ENCODE peak calls at places on chromosomes 3 and 15, in four cellular contexts. H, J, V and Z are unnamed samples.

GRCh38 chr3:184659797-184660301 is 52.0 kb downstream of the MAGEF1 start:
- DNase-seq in H (peak; percentile 54), J (no peak), V (no peak), Z (no peak)

GRCh38 chr15:61819386-61819785 is 240.9 kb downstream of the VPS13C start:
- DNase-seq in H (no peak), J (no peak), V (no peak), Z (no peak)

GRCh38 chr3:128549283-128550112 is 56.5 kb upstream of the GATA2 start:
- DNase-seq in H (no peak), J (no peak), V (peak; percentile 66), Z (no peak)

GRCh38 chr3:177358968-177359600 is 161.8 kb upstream of the TBL1XR1 start:
- DNase-seq in H (peak; percentile 82), J (peak; percentile 43), V (peak; percentile 71), Z (no peak)

GRCh38 chr3:147915057-147915456 is 505.9 kb downstream of the ZIC1 start:
- DNase-seq in H (no peak), J (no peak), V (no peak), Z (no peak)

GRCh38 chr3:184372911-184373310 is 5.1 kb downstream of the THPO start:
- DNase-seq in H (no peak), J (no peak), V (no peak), Z (no peak)

GRCh38 chr15:60591491-60592385 is 112.8 kb upstream of the ICE2 start:
- DNase-seq in H (peak; percentile 61), J (peak; percentile 26), V (peak; percentile 48), Z (no peak)

GRCh38 chr15:98123834-98124233 is 163.3 kb downstream of the ARRDC4 start:
- DNase-seq in H (no peak), J (no peak), V (no peak), Z (no peak)

GRCh38 chr15:32730677-32731654 is 13.2 kb downstream of the GREM1 start:
- DNase-seq in H (peak; percentile 89), J (no peak), V (peak; percentile 14), Z (no peak)

GRCh38 chr3:134105876-134106556 is 76.3 kb upstream of the SLCO2A1 start:
- DNase-seq in H (no peak), J (no peak), V (no peak), Z (no peak)

GRCh38 chr3:134106580-134106979 is 76.9 kb upstream of the SLCO2A1 start:
- DNase-seq in H (no peak), J (no peak), V (no peak), Z (no peak)

GRCh38 chr3:134114726-134115125 is 85.0 kb upstream of the SLCO2A1 start:
- DNase-seq in H (no peak), J (no peak), V (no peak), Z (no peak)

DNA sequence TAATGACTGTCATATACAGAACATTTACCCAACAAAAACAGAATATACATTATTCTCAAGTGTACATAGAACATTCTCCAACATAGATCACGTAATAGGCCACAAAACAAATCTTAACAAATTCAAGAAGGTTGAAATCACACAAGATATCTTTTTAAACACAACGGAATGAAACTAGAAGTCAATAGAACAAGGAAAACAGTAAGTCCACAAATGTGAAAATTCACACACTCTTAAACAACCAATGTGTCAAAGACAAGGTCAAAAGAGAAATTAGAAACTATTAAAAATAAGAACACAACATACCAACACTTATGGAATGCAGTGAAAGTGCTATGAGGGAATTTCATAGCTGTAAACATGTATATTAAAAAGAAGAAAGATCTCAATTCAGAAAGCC is 81.2 kb upstream of the SLCO2A1 start:
- DNase-seq in H (no peak), J (no peak), V (no peak), Z (no peak)
- TF ChIP-seq CTCF in H (no peak), J (no peak), V (no peak), Z (no peak)

DNA sequence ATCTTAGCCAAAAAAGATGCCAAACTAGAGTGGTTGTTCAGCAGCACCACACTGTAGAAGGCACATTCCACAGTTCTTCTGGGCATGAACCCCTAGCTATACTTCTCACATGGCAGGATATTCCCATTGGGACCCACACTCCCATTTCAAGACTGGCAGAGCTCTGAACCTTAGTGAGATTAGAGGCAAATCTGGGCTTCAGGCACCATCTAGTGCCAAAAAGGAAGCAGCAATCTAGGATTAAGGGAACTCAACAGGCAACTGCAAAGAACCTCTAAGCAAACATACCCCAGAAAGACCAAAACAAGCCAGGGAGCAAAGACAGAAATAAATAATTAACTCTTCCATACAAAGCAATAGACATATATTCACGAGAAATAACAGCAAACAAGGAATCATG is 66.2 kb downstream of the TAFA4 start:
- DNase-seq in H (no peak), J (no peak), V (no peak), Z (no peak)
- TF ChIP-seq CTCF in H (peak; percentile 68), J (peak; percentile 23), V (no peak), Z (no peak)

GRCh38 chr15:77517579-77517978 is 96.9 kb downstream of the HMG20A start:
- DNase-seq in H (no peak), J (no peak), V (no peak), Z (no peak)
- TF ChIP-seq CTCF in H (no peak), J (no peak), V (no peak), Z (no peak)

GRCh38 chr3:29280675-29281264 is at the start of gene RBMS3:
- DNase-seq in H (peak; percentile 78), J (peak; percentile 57), V (peak; percentile 67), Z (no peak)
- TF ChIP-seq CTCF in H (peak; percentile 52), J (peak; percentile 63), V (no peak), Z (no peak)

GRCh38 chr3:99974989-99975388 is 139.3 kb downstream of the FILIP1L start:
- DNase-seq in H (no peak), J (no peak), V (no peak), Z (no peak)
- TF ChIP-seq CTCF in H (no peak), J (no peak), V (no peak), Z (no peak)

GRCh38 chr3:40768536-40768935 is 243.8 kb downstream of the ZNF621 start:
- DNase-seq in H (no peak), J (no peak), V (no peak), Z (no peak)

GRCh38 chr3:40765884-40766283 is 241.1 kb downstream of the ZNF621 start:
- DNase-seq in H (no peak), J (no peak), V (no peak), Z (no peak)

GRCh38 chr3:40766396-40766795 is 241.6 kb downstream of the ZNF621 start:
- DNase-seq in H (peak; percentile 5), J (no peak), V (no peak), Z (no peak)

GRCh38 chr3:40764722-40765121 is 240.0 kb downstream of the ZNF621 start:
- DNase-seq in H (no peak), J (no peak), V (no peak), Z (no peak)

DNA sequence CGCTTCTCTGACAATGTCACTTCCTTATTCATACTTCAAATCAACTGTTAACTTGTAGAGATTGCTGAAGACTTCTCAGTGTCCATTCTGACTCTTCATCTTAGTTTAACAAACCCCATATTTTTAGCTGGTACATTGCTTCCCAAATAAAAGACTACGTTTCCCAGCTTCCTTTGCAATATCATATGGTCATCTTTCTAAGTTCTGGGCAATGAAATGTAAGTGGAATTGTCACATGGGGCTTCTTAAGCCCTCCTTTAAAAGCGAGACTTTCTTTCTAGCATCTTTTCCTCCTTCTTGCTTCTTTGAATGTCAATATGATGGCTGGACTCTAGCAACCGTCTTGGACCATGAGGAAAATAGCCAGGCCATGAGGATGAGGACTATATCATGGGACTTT is 239.1 kb downstream of the ZNF621 start:
- DNase-seq in H (no peak), J (no peak), V (no peak), Z (no peak)
- TF ChIP-seq CTCF in H (no peak), J (no peak), V (no peak), Z (no peak)

GRCh38 chr3:53160660-53161344 is at the start of gene PRKCD:
- DNase-seq in H (peak; percentile 88), J (peak; percentile 39), V (peak; percentile 57), Z (peak; percentile 77)
- TF ChIP-seq CTCF in H (peak; percentile 62), J (peak; percentile 51), V (peak; percentile 37), Z (peak; percentile 43)

DNA sequence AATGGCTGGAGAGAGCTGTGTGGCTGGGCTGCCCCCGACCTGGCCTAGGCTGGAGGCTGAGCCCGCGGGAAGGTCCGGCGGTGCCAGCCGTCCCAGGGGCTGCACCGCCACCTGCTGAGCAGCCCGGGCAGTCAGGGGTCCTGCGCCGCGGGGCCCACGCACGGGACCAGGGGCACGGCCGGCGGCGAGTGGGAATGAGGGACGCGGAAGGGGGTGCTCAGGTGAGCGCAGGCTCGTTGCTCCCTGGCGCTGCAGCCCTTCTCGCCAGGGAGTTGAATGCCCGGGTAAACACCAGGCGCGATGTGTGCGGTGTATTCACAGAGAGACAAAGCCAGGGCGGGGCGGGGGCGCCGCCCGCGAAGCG is 666 bp upstream of the SEMA3F start:
- DNase-seq in H (no peak), J (peak; percentile 22), V (peak; percentile 45), Z (no peak)
- TF ChIP-seq CTCF in H (no peak), J (peak; percentile 29), V (no peak), Z (peak; percentile 11)

DNA sequence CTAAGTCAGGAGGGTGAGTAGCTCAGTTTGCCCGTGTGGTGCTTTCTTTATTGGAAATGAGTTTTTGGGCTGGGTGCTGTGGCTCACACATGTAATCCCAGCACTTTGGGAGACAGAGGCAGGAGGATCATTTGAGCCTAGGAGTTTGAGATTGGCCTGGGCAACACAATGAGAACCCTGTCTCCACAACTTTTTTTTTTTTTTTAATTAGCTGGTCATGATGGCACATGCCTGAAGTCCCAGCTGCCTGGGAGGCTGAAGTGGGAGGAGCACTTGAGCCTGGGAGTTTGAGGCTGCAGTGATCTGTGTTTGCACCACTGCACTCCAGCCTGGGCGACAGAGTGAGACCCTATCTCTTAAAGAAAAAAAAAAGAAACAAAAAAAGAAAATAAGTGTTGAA is 174.9 kb downstream of the NSMCE3 start:
- DNase-seq in H (no peak), J (no peak), V (no peak), Z (peak; percentile 12)
- TF ChIP-seq CTCF in H (no peak), J (no peak), V (no peak), Z (no peak)